ENCODE peak calls at places on chromosomes 7 and 10, in six cellular contexts. X is thyroid gland; A is SW480; J is KG1; R is right lobe of liver; F is CD8-positive, alpha-beta memory T cell. Z is an unnamed sample.

GRCh38 chr10:17431871-17432311 is 22.5 kb downstream of the ST8SIA6 start:
- DNase-seq in A (no peak), J (no peak), F (no peak), X (no peak), R (no peak), Z (no peak)

GRCh38 chr10:49742683-49743463 is 19.2 kb downstream of the OGDHL start:
- DNase-seq in J (no peak), X (no peak), R (no peak), A (no peak), F (no peak), Z (no peak)

GRCh38 chr7:30828591-30828990 is 57.4 kb downstream of the MINDY4 start:
- DNase-seq in F (no peak), J (no peak), R (no peak), A (no peak), X (no peak), Z (no peak)

GRCh38 chr7:139797607-139798006 is 19.8 kb upstream of the HIPK2 start:
- DNase-seq in R (no peak), A (no peak), F (no peak), X (no peak), J (no peak), Z (no peak)

GRCh38 chr10:34423607-34424325 is 391.3 kb downstream of the PARD3 start:
- DNase-seq in X (no peak), R (no peak), F (no peak), A (no peak), J (no peak), Z (no peak)

GRCh38 chr7:152949198-152949597 is 189.6 kb downstream of the ACTR3B start:
- DNase-seq in A (no peak), J (no peak), X (no peak), F (no peak), R (no peak), Z (no peak)

GRCh38 chr7:141275350-141275749 is 201.5 kb downstream of the TMEM178B start:
- DNase-seq in X (no peak), J (no peak), R (no peak), F (no peak), A (no peak), Z (no peak)

GRCh38 chr10:62116896-62117295 is 151.7 kb downstream of the RTKN2 start:
- DNase-seq in F (no peak), X (no peak), A (no peak), J (no peak), R (no peak), Z (no peak)

Z was measured in hepatocyte.